ENCODE peak calls at places on chromosome 16, in six cellular contexts. U is GM12878, Y is HL-60, P is GM23338, O is HCT116, R is SK-N-SH. I is an unnamed sample.
A peak's percentile ranks its signal among the peaks of the same experiment; 100 is the strongest.

GRCh38 chr16:49503242-49504022 is 129.8 kb downstream of the C16orf78 start:
- DNase-seq in U (no peak), Y (no peak), P (no peak), O (no peak), R (no peak), I (no peak)

GRCh38 chr16:65120811-65121721 is 797 bp downstream of the CDH11 start:
- DNase-seq in U (no peak), Y (no peak), P (peak; percentile 53), O (no peak), R (peak; percentile 62), I (no peak)

GRCh38 chr16:65876200-65876498 is 490.3 kb upstream of the CDH5 start:
- DNase-seq in U (no peak), Y (no peak), P (no peak), O (no peak), R (no peak), I (no peak)

GRCh38 chr16:89407925-89408300 is 82.4 kb downstream of the ANKRD11 start:
- DNase-seq in U (no peak), Y (peak; percentile 16), P (no peak), O (no peak), R (no peak), I (no peak)

GRCh38 chr16:77132051-77132618 is 58.9 kb upstream of the MON1B start:
- DNase-seq in U (no peak), Y (no peak), P (no peak), O (no peak), R (no peak), I (no peak)

GRCh38 chr16:30112197-30113030 is 923 bp downstream of the GDPD3 start:
- DNase-seq in U (no peak), Y (peak; percentile 55), P (peak; percentile 85), O (no peak), R (peak; percentile 87), I (no peak)

GRCh38 chr16:30923554-30924085 is at the start of gene FBXL19:
- DNase-seq in U (no peak), Y (no peak), P (peak; percentile 79), O (no peak), R (peak; percentile 87), I (no peak)

GRCh38 chr16:55056585-55057520 is 126.2 kb downstream of the IRX5 start:
- DNase-seq in U (no peak), Y (no peak), P (peak; percentile 95), O (no peak), R (peak; percentile 87), I (no peak)

GRCh38 chr16:85288869-85289660 is 176.8 kb upstream of the CIBAR2 start:
- DNase-seq in U (no peak), Y (no peak), P (no peak), O (no peak), R (no peak), I (no peak)

GRCh38 chr16:4612474-4612931 is 2.2 kb downstream of the UBALD1 start:
- DNase-seq in U (no peak), Y (no peak), P (peak; percentile 86), O (no peak), R (peak; percentile 63), I (no peak)

GRCh38 chr16:4123617-4124300 is 7.5 kb upstream of the ADCY9 start:
- DNase-seq in U (no peak), Y (no peak), P (no peak), O (no peak), R (no peak), I (no peak)

GRCh38 chr16:49213594-49213993 is 68.0 kb downstream of the CBLN1 start:
- DNase-seq in U (no peak), Y (no peak), P (peak; percentile 54), O (no peak), R (no peak), I (no peak)

GRCh38 chr16:2388875-2389433 is 40.3 kb upstream of the CCNF start:
- DNase-seq in U (no peak), Y (no peak), P (no peak), O (no peak), R (no peak), I (peak; percentile 28)

GRCh38 chr16:88882358-88883030 is 16.0 kb upstream of the PABPN1L start:
- DNase-seq in U (no peak), Y (peak; percentile 2), P (no peak), O (peak; percentile 36), R (no peak), I (no peak)

GRCh38 chr16:75572859-75573542 is 6.8 kb downstream of the GABARAPL2 start:
- DNase-seq in U (no peak), Y (no peak), P (no peak), O (no peak), R (no peak), I (no peak)

DNA sequence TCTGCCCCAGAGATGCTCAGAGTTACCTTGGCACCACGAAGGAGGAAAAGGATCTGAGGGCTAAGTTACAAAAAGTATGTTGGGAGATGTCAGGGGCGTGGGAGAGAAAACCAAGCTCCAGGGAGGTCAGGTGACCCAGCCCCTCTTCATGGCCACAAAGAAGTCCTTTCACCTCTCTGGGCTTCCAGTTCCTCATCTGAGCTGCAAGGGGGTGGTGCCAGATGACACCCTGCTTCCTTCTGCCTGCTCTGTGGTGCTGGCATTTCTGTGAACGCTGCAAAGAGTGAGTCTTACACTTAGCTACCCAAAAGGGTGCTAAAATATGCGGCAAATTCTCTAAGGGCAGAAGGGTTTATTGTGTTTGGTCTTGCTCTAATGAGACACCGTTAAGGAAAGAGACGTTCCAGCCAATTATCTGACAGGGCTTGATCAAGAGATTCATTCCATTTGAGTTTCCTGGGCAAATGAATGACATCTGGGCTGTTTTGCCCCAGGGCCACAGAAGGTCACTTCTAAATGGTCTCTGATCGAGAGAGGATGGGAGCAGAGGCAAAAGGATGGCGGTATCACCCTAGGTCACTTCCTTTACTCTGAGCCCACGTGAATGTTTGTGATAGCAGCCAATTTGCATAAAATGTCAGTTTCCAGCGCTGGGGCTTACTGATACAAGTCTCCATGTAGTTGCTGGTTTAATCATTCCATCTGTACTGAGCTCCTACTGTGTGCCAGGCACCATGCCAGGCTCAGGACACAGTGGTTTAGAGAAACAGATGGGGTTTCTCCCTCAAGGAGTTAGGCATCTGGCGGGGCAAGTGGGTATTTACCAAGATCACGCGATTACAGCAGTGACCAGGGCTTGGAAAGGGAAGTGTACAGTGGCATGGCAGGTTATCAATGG is 210.3 kb downstream of the KATNIP start:
- DNase-seq in U (no peak), Y (peak; percentile 85), P (no peak), O (no peak), R (peak; percentile 75), I (no peak)
- TF ChIP-seq REST in U (no peak), Y (no peak), P (no peak), O (no peak), R (no peak), I (no peak)

DNA sequence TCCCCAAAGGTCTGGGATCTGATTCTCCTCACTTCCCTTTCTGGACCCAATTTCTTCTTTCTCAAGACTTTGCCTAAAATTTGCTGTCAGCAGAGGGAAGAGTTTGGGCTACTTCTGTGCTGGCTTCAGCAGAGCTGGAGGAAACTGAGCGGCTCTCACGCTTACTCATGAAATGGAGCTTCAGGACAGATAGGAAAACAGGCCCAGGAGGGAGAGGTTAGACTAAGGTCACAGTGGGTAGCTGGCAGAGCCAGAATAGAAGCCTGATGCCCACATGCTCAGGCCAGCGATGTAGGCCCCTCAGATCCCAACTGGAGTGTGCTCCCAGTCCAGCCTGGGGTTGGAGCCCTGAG is 593 bp downstream of the SLC38A7 start:
- DNase-seq in U (no peak), Y (no peak), P (no peak), O (no peak), R (no peak), I (no peak)
- H3K27me3 ChIP-seq in U (no peaks in the 10 kb centered on the region), Y (no peaks in the 10 kb centered on the region), P (no peaks in the 10 kb centered on the region), O (no peaks in the 10 kb centered on the region), R (no peaks in the 10 kb centered on the region), I (no peaks in the 10 kb centered on the region)

GRCh38 chr16:53085539-53086450 is 31.0 kb downstream of the CHD9 start:
- DNase-seq in U (no peak), Y (no peak), P (no peak), O (no peak), R (peak; percentile 57), I (no peak)
- TF ChIP-seq REST in U (no peak), Y (no peak), P (no peak), O (no peak), R (no peak), I (no peak)

GRCh38 chr16:20074089-20074956 is 633 bp upstream of the GPR139 start:
- DNase-seq in U (no peak), Y (no peak), P (peak; percentile 68), O (no peak), R (peak; percentile 27), I (no peak)
- H3K27me3 ChIP-seq in U (no peaks in the 10 kb centered on the region), Y (peaks cover 12% of the 10 kb centered on the region), P (peaks cover 48% of the 10 kb centered on the region), O (peaks cover 51% of the 10 kb centered on the region), R (no peaks in the 10 kb centered on the region), I (peaks cover 17% of the 10 kb centered on the region)

GRCh38 chr16:87152221-87152755 is 164.9 kb downstream of the C16orf95 start:
- DNase-seq in U (no peak), Y (no peak), P (no peak), O (no peak), R (no peak), I (no peak)
- TF ChIP-seq REST in U (no peak), Y (no peak), P (no peak), O (no peak), R (no peak), I (no peak)

GRCh38 chr16:1279081-1279944 is 23.4 kb downstream of the TPSD1 start:
- DNase-seq in U (no peak), Y (no peak), P (no peak), O (no peak), R (no peak), I (no peak)
- H3K27me3 ChIP-seq in U (no peaks in the 10 kb centered on the region), Y (peaks cover 14% of the 10 kb centered on the region), P (no peaks in the 10 kb centered on the region), O (no peaks in the 10 kb centered on the region), R (peaks cover 89% of the 10 kb centered on the region), I (no peaks in the 10 kb centered on the region)

GRCh38 chr16:14350081-14350480 is 279.0 kb downstream of the MRTFB start:
- DNase-seq in U (no peak), Y (no peak), P (no peak), O (no peak), R (no peak), I (no peak)

GRCh38 chr16:14344945-14345344 is 273.8 kb downstream of the MRTFB start:
- DNase-seq in U (no peak), Y (no peak), P (no peak), O (no peak), R (no peak), I (no peak)

GRCh38 chr16:14346278-14347142 is 275.4 kb downstream of the MRTFB start:
- DNase-seq in U (no peak), Y (no peak), P (no peak), O (no peak), R (no peak), I (no peak)

GRCh38 chr16:14345512-14346115 is 274.5 kb downstream of the MRTFB start:
- DNase-seq in U (no peak), Y (no peak), P (no peak), O (no peak), R (no peak), I (no peak)

GRCh38 chr16:14347706-14348105 is 276.6 kb downstream of the MRTFB start:
- DNase-seq in U (no peak), Y (no peak), P (peak; percentile 19), O (no peak), R (no peak), I (no peak)
- TF ChIP-seq REST in U (no peak), Y (no peak), P (no peak), O (no peak), R (no peak), I (no peak)